ENCODE peak calls at places on chromosomes 12 and 14, in six cellular contexts. P is Panc1, Z is ovary, E is endodermal cell, C is B cell, H is GM06990. T is an unnamed sample.

GRCh38 chr12:2759733-2760132 is 35.0 kb upstream of the FKBP4 start:
- DNase-seq in H (no peak), P (no peak), C (no peak), Z (no peak), E (no peak), T (no peak)

GRCh38 chr12:89117448-89118034 is 234.8 kb downstream of the DUSP6 start:
- DNase-seq in E (no peak), C (no peak), P (no peak), Z (no peak), H (no peak), T (no peak)

GRCh38 chr12:112963227-112963861 is 15.0 kb upstream of the OAS2 start:
- DNase-seq in E (peak), P (no peak), H (no peak), Z (no peak), C (no peak), T (no peak)

GRCh38 chr14:38546932-38547551 is 291.1 kb upstream of the CLEC14A start:
- DNase-seq in P (no peak), C (no peak), H (no peak), Z (no peak), E (no peak), T (no peak)

GRCh38 chr12:7176595-7176994 is 12.9 kb upstream of the PEX5 start:
- DNase-seq in H (no peak), E (no peak), Z (no peak), P (no peak), C (no peak), T (no peak)

GRCh38 chr14:80152763-80153162 is 58.5 kb downstream of the DIO2 start:
- DNase-seq in P (no peak), E (no peak), Z (no peak), C (no peak), H (no peak), T (no peak)

GRCh38 chr14:61126083-61126962 is 145.3 kb downstream of the SLC38A6 start:
- DNase-seq in E (no peak), H (no peak), Z (no peak), C (no peak), P (no peak), T (no peak)

GRCh38 chr14:60882219-60882618 is 98.7 kb downstream of the TRMT5 start:
- DNase-seq in E (no peak), H (no peak), P (no peak), C (no peak), Z (no peak), T (no peak)

GRCh38 chr12:92426346-92426745 is 276.4 kb upstream of the PLEKHG7 start:
- DNase-seq in H (no peak), C (no peak), Z (no peak), P (no peak), E (no peak), T (no peak)

GRCh38 chr12:92434607-92435025 is 268.2 kb upstream of the PLEKHG7 start:
- DNase-seq in P (no peak), H (peak), C (no peak), Z (no peak), E (no peak), T (no peak)

GRCh38 chr12:92432724-92433281 is 270.0 kb upstream of the PLEKHG7 start:
- DNase-seq in H (peak), E (no peak), Z (no peak), C (no peak), P (no peak), T (peak)

GRCh38 chr12:92436847-92437246 is 265.9 kb upstream of the PLEKHG7 start:
- DNase-seq in P (no peak), E (no peak), H (no peak), Z (no peak), C (no peak), T (no peak)

GRCh38 chr12:92431146-92431545 is 271.6 kb upstream of the PLEKHG7 start:
- DNase-seq in P (no peak), H (no peak), C (peak), E (peak), Z (no peak), T (no peak)
- TF ChIP-seq CTCF in P (no peak), H (peak), C (peak), E (peak), Z (no peak), T (peak)

GRCh38 chr14:43022094-43022800 is 1415.6 kb downstream of the LRFN5 start:
- DNase-seq in H (no peak), C (no peak), Z (no peak), E (no peak), P (no peak), T (no peak)
- TF ChIP-seq CTCF in H (no peak), C (no peak), Z (no peak), E (no peak), P (no peak), T (no peak)

GRCh38 chr12:1632702-1633101 is 3.7 kb downstream of the WNT5B start:
- DNase-seq in E (no peak), P (no peak), C (no peak), H (no peak), Z (no peak), T (no peak)

GRCh38 chr12:1630827-1631591 is 2.0 kb downstream of the WNT5B start:
- DNase-seq in Z (no peak), C (no peak), H (no peak), P (no peak), E (peak), T (no peak)

GRCh38 chr12:1628671-1629337 is at the start of gene WNT5B:
- DNase-seq in C (no peak), E (no peak), H (no peak), P (no peak), Z (no peak), T (no peak)

GRCh38 chr12:1630081-1630826 is 1.2 kb downstream of the WNT5B start:
- DNase-seq in C (no peak), P (no peak), Z (peak), E (peak), H (peak), T (peak)

DNA sequence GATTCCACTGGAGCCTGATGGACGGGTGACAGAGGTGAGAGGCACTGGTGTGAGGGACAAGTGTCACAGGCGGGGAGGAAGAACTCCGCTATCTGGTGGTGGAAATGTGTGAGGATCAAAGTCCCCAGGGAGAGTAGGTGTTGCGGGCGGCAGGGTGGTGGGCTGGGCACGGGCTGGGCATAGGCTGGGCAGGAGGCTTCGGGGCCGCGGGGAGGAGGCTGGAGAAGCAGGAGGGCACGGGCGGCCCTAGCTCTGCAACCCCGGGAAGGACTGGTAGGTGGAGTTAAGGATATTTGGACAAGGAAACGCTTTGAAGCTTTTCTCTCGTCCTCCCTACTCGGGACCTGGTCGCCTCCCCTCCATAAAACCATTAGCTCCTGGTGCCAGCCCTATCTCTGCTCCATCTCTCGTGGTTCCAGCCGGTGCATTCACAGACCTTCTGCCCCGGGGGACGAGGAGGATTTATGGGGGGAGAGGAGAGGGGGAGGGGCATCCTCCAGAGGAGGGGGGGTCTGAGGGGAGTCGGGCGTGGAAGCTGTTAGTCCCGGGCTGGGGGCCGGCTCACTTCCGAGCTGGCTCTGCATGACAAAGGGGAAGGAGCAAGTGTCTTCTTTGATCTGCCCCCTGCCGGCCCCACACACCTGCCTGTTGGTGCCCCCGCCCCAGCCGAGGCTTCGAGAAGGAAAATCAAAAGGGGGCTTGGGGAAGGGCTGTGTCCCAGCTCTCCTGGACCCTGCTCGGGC is 478 bp downstream of the WNT5B start:
- DNase-seq in P (no peak), H (peak), Z (peak), E (peak), C (no peak), T (peak)
- TF ChIP-seq CTCF in P (no peak), H (peak), Z (no peak), E (peak), C (peak), T (peak)

GRCh38 chr14:87109271-87109670 is 883.7 kb downstream of the GALC start:
- DNase-seq in P (no peak), E (no peak), H (no peak), Z (no peak), C (no peak), T (no peak)
- TF ChIP-seq CTCF in P (no peak), E (no peak), H (no peak), Z (no peak), C (no peak), T (no peak)

GRCh38 chr12:63838411-63838810 is 6.1 kb upstream of the SRGAP1 start:
- DNase-seq in E (no peak), P (no peak), C (no peak), Z (no peak), H (no peak), T (no peak)
- TF ChIP-seq CTCF in E (no peak), P (no peak), C (no peak), Z (no peak), H (no peak), T (no peak)

GRCh38 chr14:68285421-68286179 is 466.0 kb downstream of the RAD51B start:
- DNase-seq in H (peak), P (no peak), C (peak), E (no peak), Z (no peak), T (no peak)

GRCh38 chr14:68284333-68284732 is 464.8 kb downstream of the RAD51B start:
- DNase-seq in Z (no peak), E (no peak), P (no peak), C (no peak), H (no peak), T (no peak)

GRCh38 chr14:68284834-68285233 is 465.3 kb downstream of the RAD51B start:
- DNase-seq in C (no peak), H (peak), P (no peak), Z (no peak), E (no peak), T (no peak)

GRCh38 chr14:68282479-68283377 is 463.1 kb downstream of the RAD51B start:
- DNase-seq in H (peak), E (no peak), P (no peak), Z (no peak), C (peak), T (no peak)

DNA sequence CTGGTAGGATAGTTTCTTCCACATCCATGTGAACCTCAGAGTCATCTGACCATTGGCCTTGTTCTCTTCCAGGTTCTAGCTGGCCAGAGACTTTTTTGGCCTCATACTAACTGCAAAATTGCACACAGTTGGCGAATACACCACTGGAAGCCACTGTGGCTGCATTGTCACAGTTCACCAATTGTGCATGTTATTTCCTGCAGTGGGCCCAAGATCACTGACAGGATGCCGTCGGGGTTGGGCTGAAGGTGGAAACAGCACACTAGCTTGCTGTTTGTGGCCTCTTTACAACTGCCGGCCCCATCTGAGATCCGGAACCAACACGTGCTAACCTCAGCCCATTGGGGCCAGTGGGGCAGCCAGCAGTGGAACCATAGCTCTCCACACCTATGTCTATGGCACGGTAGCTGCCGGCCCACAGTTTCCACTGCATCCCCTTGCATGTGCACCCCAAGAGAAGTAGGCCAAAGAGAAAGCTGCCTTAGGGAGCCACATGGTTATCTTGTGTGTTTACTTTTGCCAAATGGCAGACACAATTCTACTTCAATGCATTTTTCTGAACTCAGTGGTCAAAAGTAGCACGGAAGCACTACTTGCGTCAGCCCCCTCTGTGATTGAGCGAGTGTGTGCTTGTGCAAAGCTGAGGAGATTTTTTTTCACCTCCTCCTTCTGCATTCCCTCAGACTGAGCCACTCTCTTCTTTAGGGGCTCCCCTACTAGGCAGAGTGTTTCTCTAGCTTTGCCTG is 464.0 kb downstream of the RAD51B start:
- DNase-seq in H (peak), E (no peak), P (no peak), Z (peak), C (peak), T (no peak)
- TF ChIP-seq CTCF in H (no peak), E (no peak), P (no peak), Z (no peak), C (no peak), T (no peak)

GRCh38 chr14:54488318-54488645 is 498 bp downstream of the GMFB start:
- DNase-seq in Z (no peak), C (no peak), H (no peak), E (no peak), P (no peak), T (no peak)
- TF ChIP-seq CTCF in Z (no peak), C (peak), H (peak), E (peak), P (no peak), T (no peak)

GRCh38 chr12:39632670-39633069 is 13.1 kb upstream of the ABCD2 start:
- DNase-seq in P (no peak), H (no peak), C (no peak), Z (no peak), E (no peak), T (no peak)
- TF ChIP-seq CTCF in P (no peak), H (no peak), C (no peak), Z (no peak), E (peak), T (no peak)

DNA sequence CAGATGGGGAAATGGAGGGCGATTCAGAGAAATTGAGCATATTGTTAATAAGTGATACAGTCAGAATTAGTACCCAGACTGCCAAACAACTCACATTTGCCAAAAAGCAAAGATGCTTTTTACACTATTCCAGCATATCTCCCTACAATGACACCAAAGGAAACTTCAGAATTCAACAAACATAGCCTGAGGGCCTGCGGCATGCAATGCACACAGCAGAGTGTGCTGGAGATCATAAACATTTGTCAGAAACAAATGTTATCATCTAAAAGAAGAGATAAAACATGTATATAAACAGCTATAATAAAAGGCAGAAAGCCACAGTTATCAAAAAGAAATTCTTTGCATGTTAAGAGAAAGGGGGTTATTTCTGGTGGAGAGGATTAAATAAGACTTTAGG is 20.1 kb upstream of the GARIN6 start:
- DNase-seq in P (no peak), H (no peak), C (no peak), Z (no peak), E (no peak), T (no peak)
- TF ChIP-seq CTCF in P (no peak), H (no peak), C (no peak), Z (no peak), E (no peak), T (no peak)